ENCODE peak calls at places on chromosome 13, in five cellular contexts. G is lower leg skin; P is frontal cortex; O is fibroblast of lung; B is activated CD4-positive, alpha-beta T cell treated with anti-CD3 and anti-CD28 coated beads, Interleukin-2, amount 10 ng/mL, durations not matched to agents 7 days and 5 days. D is an unnamed sample.

GRCh38 chr13:101673360-101674105 is 221.1 kb downstream of the ITGBL1 start:
- DNase-seq in G (no peak), P (no peak), O (no peak), B (no peak), D (no peak)

GRCh38 chr13:22773475-22773874 is 407.3 kb upstream of the SGCG start:
- DNase-seq in G (no peak), P (no peak), O (no peak), B (no peak), D (no peak)

GRCh38 chr13:43300817-43301216 is 277.4 kb downstream of the DNAJC15 start:
- DNase-seq in G (no peak), P (no peak), O (peak; percentile 69), B (no peak), D (no peak)

GRCh38 chr13:24680921-24681585 is 845 bp downstream of the ATP12A start:
- DNase-seq in G (no peak), P (no peak), O (no peak), B (no peak), D (no peak)

GRCh38 chr13:106391271-106391670 is 144.2 kb downstream of the EFNB2 start:
- DNase-seq in G (no peak), P (no peak), O (no peak), B (no peak), D (no peak)

GRCh38 chr13:40064723-40065122 is 409.3 kb downstream of the COG6 start:
- DNase-seq in G (peak; percentile 49), P (no peak), O (peak; percentile 93), B (no peak), D (no peak)

GRCh38 chr13:50320297-50320862 is 305.1 kb downstream of the KCNRG start:
- DNase-seq in G (no peak), P (no peak), O (peak; percentile 66), B (no peak), D (no peak)

GRCh38 chr13:80141114-80141849 is 199.6 kb downstream of the SPRY2 start:
- DNase-seq in G (no peak), P (no peak), O (peak; percentile 63), B (no peak), D (no peak)

GRCh38 chr13:95156208-95156607 is 145.0 kb downstream of the ABCC4 start:
- DNase-seq in G (no peak), P (no peak), O (peak; percentile 61), B (no peak), D (no peak)

GRCh38 chr13:20387441-20387971 is 138.2 kb downstream of the CRYL1 start:
- DNase-seq in G (peak; percentile 36), P (no peak), O (no peak), B (no peak), D (no peak)

GRCh38 chr13:110109910-110110309 is 197.0 kb downstream of the COL4A1 start:
- DNase-seq in G (peak; percentile 58), P (peak; percentile 51), O (peak; percentile 91), B (no peak), D (peak; percentile 16)

GRCh38 chr13:49836516-49836915 is 44.0 kb upstream of the KPNA3 start:
- DNase-seq in G (no peak), P (no peak), O (peak; percentile 10), B (no peak), D (no peak)

GRCh38 chr13:46712524-46712923 is 84.4 kb downstream of the ESD start:
- DNase-seq in G (no peak), P (no peak), O (no peak), B (no peak), D (no peak)

GRCh38 chr13:61414686-61415664 is 674 bp downstream of the PCDH20 start:
- DNase-seq in G (no peak), P (no peak), O (peak; percentile 47), B (no peak), D (no peak)

GRCh38 chr13:113749507-113749906 is 9.5 kb upstream of the TMEM255B start:
- DNase-seq in G (no peak), P (no peak), O (no peak), B (no peak), D (no peak)

GRCh38 chr13:46492946-46493345 is 60.0 kb upstream of the LRCH1 start:
- DNase-seq in G (no peak), P (no peak), O (peak; percentile 73), B (peak; percentile 23), D (no peak)

GRCh38 chr13:109790951-109791605 is 4.7 kb upstream of the IRS2 start:
- DNase-seq in G (no peak), P (no peak), O (peak; percentile 62), B (peak; percentile 65), D (no peak)

GRCh38 chr13:112849500-112849899 is 119.5 kb upstream of the MCF2L start:
- DNase-seq in G (no peak), P (no peak), O (peak; percentile 14), B (no peak), D (no peak)

GRCh38 chr13:30367296-30367695 is 55.0 kb upstream of the UBE2L5 start:
- DNase-seq in G (no peak), P (no peak), O (no peak), B (no peak), D (no peak)

GRCh38 chr13:72774019-72774418 is 7.7 kb downstream of the DIS3 start:
- DNase-seq in G (no peak), P (no peak), O (peak; percentile 8), B (no peak), D (no peak)

GRCh38 chr13:46995874-46996273 is 99.0 kb upstream of the HTR2A start:
- DNase-seq in G (no peak), P (no peak), O (no peak), B (no peak), D (no peak)

GRCh38 chr13:67299072-67299635 is 69.0 kb upstream of the PCDH9 start:
- DNase-seq in G (no peak), P (no peak), O (peak; percentile 89), B (no peak), D (no peak)

GRCh38 chr13:97307882-97308624 is 85.9 kb downstream of the MBNL2 start:
- DNase-seq in G (no peak), P (no peak), O (peak; percentile 47), B (no peak), D (peak; percentile 40)

GRCh38 chr13:89846890-89847585 is 1500.4 kb upstream of the MIR17HG start:
- DNase-seq in G (no peak), P (no peak), O (peak; percentile 76), B (no peak), D (no peak)

GRCh38 chr13:48437381-48437780 is 24.5 kb upstream of the LPAR6 start:
- DNase-seq in G (peak; percentile 59), P (no peak), O (peak; percentile 85), B (no peak), D (peak; percentile 49)

GRCh38 chr13:113645329-113645728 is 12.7 kb downstream of the ATP4B start:
- DNase-seq in G (no peak), P (no peak), O (no peak), B (no peak), D (no peak)

GRCh38 chr13:60645552-60646138 is 248.6 kb downstream of the TDRD3 start:
- DNase-seq in G (no peak), P (no peak), O (no peak), B (no peak), D (no peak)

GRCh38 chr13:28606466-28606865 is 52.5 kb upstream of the POMP start:
- DNase-seq in G (no peak), P (no peak), O (no peak), B (no peak), D (no peak)